ENCODE peak calls at places on chromosomes 16 and 17, in ten cellular contexts. One of them, this sample, is unnamed.

GRCh38 chr16:49704586-49705155 is 151.2 kb downstream of the ZNF423 start:
- DNase-seq in amniotic epithelial cell: no peak
- DNase-seq in stimulated activated CD8-positive, alpha-beta memory T cell treated with anti-CD3 and anti-CD28 coated beads, Interleukin-12 subunit alpha, Interleukin-12 subunit beta, amount 100 ng/mL, for 4 hours: no peak
- DNase-seq in colonic mucosa: no peak
- DNase-seq in frontal cortex: no peak
- DNase-seq in activated gamma-delta T cell treated with Interleukin-2 at 50 U/mL for 16 hours: no peak
- DNase-seq in GM18507: no peak
- DNase-seq in effector memory CD4-positive, alpha-beta T cell: no peak
- DNase-seq in AG08395: no peak
- DNase-seq in cardiac fibroblast: peak; percentile 19
- DNase-seq in this sample: no peak

GRCh38 chr17:29549169-29549935 is 17.5 kb downstream of the ABHD15 start:
- DNase-seq in amniotic epithelial cell: peak; percentile 23
- DNase-seq in stimulated activated CD8-positive, alpha-beta memory T cell treated with anti-CD3 and anti-CD28 coated beads, Interleukin-12 subunit alpha, Interleukin-12 subunit beta, amount 100 ng/mL, for 4 hours: no peak
- DNase-seq in colonic mucosa: no peak
- DNase-seq in frontal cortex: no peak
- DNase-seq in activated gamma-delta T cell treated with Interleukin-2 at 50 U/mL for 16 hours: no peak
- DNase-seq in GM18507: no peak
- DNase-seq in effector memory CD4-positive, alpha-beta T cell: no peak
- DNase-seq in AG08395: peak; percentile 13
- DNase-seq in cardiac fibroblast: no peak
- DNase-seq in this sample: no peak

GRCh38 chr17:77516902-77517301 is 376.1 kb downstream of the SEC14L1 start:
- DNase-seq in amniotic epithelial cell: peak; percentile 88
- DNase-seq in stimulated activated CD8-positive, alpha-beta memory T cell treated with anti-CD3 and anti-CD28 coated beads, Interleukin-12 subunit alpha, Interleukin-12 subunit beta, amount 100 ng/mL, for 4 hours: no peak
- DNase-seq in colonic mucosa: no peak
- DNase-seq in frontal cortex: no peak
- DNase-seq in activated gamma-delta T cell treated with Interleukin-2 at 50 U/mL for 16 hours: no peak
- DNase-seq in GM18507: no peak
- DNase-seq in effector memory CD4-positive, alpha-beta T cell: peak; percentile 12
- DNase-seq in AG08395: peak; percentile 47
- DNase-seq in cardiac fibroblast: peak; percentile 82
- DNase-seq in this sample: peak; percentile 41

GRCh38 chr17:6780886-6781285 is 4.9 kb downstream of the FBXO39 start:
- DNase-seq in amniotic epithelial cell: no peak
- DNase-seq in stimulated activated CD8-positive, alpha-beta memory T cell treated with anti-CD3 and anti-CD28 coated beads, Interleukin-12 subunit alpha, Interleukin-12 subunit beta, amount 100 ng/mL, for 4 hours: no peak
- DNase-seq in colonic mucosa: no peak
- DNase-seq in frontal cortex: no peak
- DNase-seq in activated gamma-delta T cell treated with Interleukin-2 at 50 U/mL for 16 hours: no peak
- DNase-seq in GM18507: no peak
- DNase-seq in effector memory CD4-positive, alpha-beta T cell: no peak
- DNase-seq in AG08395: no peak
- DNase-seq in cardiac fibroblast: no peak
- DNase-seq in this sample: peak; percentile 27

GRCh38 chr17:44438634-44439033 is 49.2 kb upstream of the ITGA2B start:
- DNase-seq in amniotic epithelial cell: no peak
- DNase-seq in stimulated activated CD8-positive, alpha-beta memory T cell treated with anti-CD3 and anti-CD28 coated beads, Interleukin-12 subunit alpha, Interleukin-12 subunit beta, amount 100 ng/mL, for 4 hours: no peak
- DNase-seq in colonic mucosa: no peak
- DNase-seq in frontal cortex: no peak
- DNase-seq in activated gamma-delta T cell treated with Interleukin-2 at 50 U/mL for 16 hours: peak; percentile 4
- DNase-seq in GM18507: no peak
- DNase-seq in effector memory CD4-positive, alpha-beta T cell: no peak
- DNase-seq in AG08395: no peak
- DNase-seq in cardiac fibroblast: peak; percentile 32
- DNase-seq in this sample: no peak

GRCh38 chr16:16120382-16121184 is 102.7 kb downstream of the ABCC6 start:
- DNase-seq in amniotic epithelial cell: peak; percentile 90
- DNase-seq in stimulated activated CD8-positive, alpha-beta memory T cell treated with anti-CD3 and anti-CD28 coated beads, Interleukin-12 subunit alpha, Interleukin-12 subunit beta, amount 100 ng/mL, for 4 hours: no peak
- DNase-seq in colonic mucosa: peak; percentile 46
- DNase-seq in frontal cortex: peak; percentile 58
- DNase-seq in activated gamma-delta T cell treated with Interleukin-2 at 50 U/mL for 16 hours: no peak
- DNase-seq in GM18507: no peak
- DNase-seq in effector memory CD4-positive, alpha-beta T cell: no peak
- DNase-seq in AG08395: no peak
- DNase-seq in cardiac fibroblast: no peak
- DNase-seq in this sample: peak; percentile 93

GRCh38 chr17:18981642-18982424 is 22.7 kb downstream of the FAM83G start:
- DNase-seq in amniotic epithelial cell: peak; percentile 46
- DNase-seq in stimulated activated CD8-positive, alpha-beta memory T cell treated with anti-CD3 and anti-CD28 coated beads, Interleukin-12 subunit alpha, Interleukin-12 subunit beta, amount 100 ng/mL, for 4 hours: no peak
- DNase-seq in colonic mucosa: peak; percentile 94
- DNase-seq in frontal cortex: no peak
- DNase-seq in activated gamma-delta T cell treated with Interleukin-2 at 50 U/mL for 16 hours: no peak
- DNase-seq in GM18507: no peak
- DNase-seq in effector memory CD4-positive, alpha-beta T cell: no peak
- DNase-seq in AG08395: peak; percentile 90
- DNase-seq in cardiac fibroblast: peak; percentile 80
- DNase-seq in this sample: peak; percentile 56

GRCh38 chr16:4410335-4411075 is 5.9 kb downstream of the CORO7 start:
- DNase-seq in amniotic epithelial cell: peak; percentile 96
- DNase-seq in stimulated activated CD8-positive, alpha-beta memory T cell treated with anti-CD3 and anti-CD28 coated beads, Interleukin-12 subunit alpha, Interleukin-12 subunit beta, amount 100 ng/mL, for 4 hours: no peak
- DNase-seq in colonic mucosa: peak; percentile 65
- DNase-seq in frontal cortex: no peak
- DNase-seq in activated gamma-delta T cell treated with Interleukin-2 at 50 U/mL for 16 hours: no peak
- DNase-seq in GM18507: no peak
- DNase-seq in effector memory CD4-positive, alpha-beta T cell: no peak
- DNase-seq in AG08395: peak; percentile 63
- DNase-seq in cardiac fibroblast: peak; percentile 93
- DNase-seq in this sample: no peak

GRCh38 chr17:74729368-74729767 is 7.7 kb upstream of the RAB37 start:
- DNase-seq in amniotic epithelial cell: no peak
- DNase-seq in stimulated activated CD8-positive, alpha-beta memory T cell treated with anti-CD3 and anti-CD28 coated beads, Interleukin-12 subunit alpha, Interleukin-12 subunit beta, amount 100 ng/mL, for 4 hours: no peak
- DNase-seq in colonic mucosa: no peak
- DNase-seq in frontal cortex: no peak
- DNase-seq in activated gamma-delta T cell treated with Interleukin-2 at 50 U/mL for 16 hours: no peak
- DNase-seq in GM18507: no peak
- DNase-seq in effector memory CD4-positive, alpha-beta T cell: no peak
- DNase-seq in AG08395: no peak
- DNase-seq in cardiac fibroblast: no peak
- DNase-seq in this sample: no peak

GRCh38 chr16:3101018-3101840 is 2.1 kb upstream of the ZSCAN10 start:
- DNase-seq in amniotic epithelial cell: peak; percentile 14
- DNase-seq in stimulated activated CD8-positive, alpha-beta memory T cell treated with anti-CD3 and anti-CD28 coated beads, Interleukin-12 subunit alpha, Interleukin-12 subunit beta, amount 100 ng/mL, for 4 hours: no peak
- DNase-seq in colonic mucosa: peak; percentile 62
- DNase-seq in frontal cortex: peak; percentile 54
- DNase-seq in activated gamma-delta T cell treated with Interleukin-2 at 50 U/mL for 16 hours: peak; percentile 30
- DNase-seq in GM18507: no peak
- DNase-seq in effector memory CD4-positive, alpha-beta T cell: no peak
- DNase-seq in AG08395: no peak
- DNase-seq in cardiac fibroblast: peak; percentile 33
- DNase-seq in this sample: no peak

GRCh38 chr16:82996814-82997213 is 370.0 kb downstream of the CDH13 start:
- DNase-seq in amniotic epithelial cell: no peak
- DNase-seq in stimulated activated CD8-positive, alpha-beta memory T cell treated with anti-CD3 and anti-CD28 coated beads, Interleukin-12 subunit alpha, Interleukin-12 subunit beta, amount 100 ng/mL, for 4 hours: no peak
- DNase-seq in colonic mucosa: no peak
- DNase-seq in frontal cortex: no peak
- DNase-seq in activated gamma-delta T cell treated with Interleukin-2 at 50 U/mL for 16 hours: no peak
- DNase-seq in GM18507: no peak
- DNase-seq in effector memory CD4-positive, alpha-beta T cell: no peak
- DNase-seq in AG08395: no peak
- DNase-seq in cardiac fibroblast: no peak
- DNase-seq in this sample: no peak